ENCODE peak calls at places on chromosomes 3 and 15, in four cellular contexts. One of them, this sample, is unnamed.

GRCh38 chr3:64766463-64766862 is 78.7 kb upstream of the ADAMTS9 start:
- ATAC-seq in HepG2: no peak
- ATAC-seq in upper lobe of left lung: no peak
- ATAC-seq in GM12878: no peak
- ATAC-seq in this sample: no peak

GRCh38 chr3:151379083-151379734 is 5.3 kb downstream of the P2RY12 start:
- ATAC-seq in HepG2: peak
- ATAC-seq in GM12878: peak
- ATAC-seq in upper lobe of left lung: no peak
- ATAC-seq in this sample: no peak

GRCh38 chr3:128573160-128573559 is 77.5 kb downstream of the RPN1 start:
- ATAC-seq in upper lobe of left lung: no peak
- ATAC-seq in HepG2: no peak
- ATAC-seq in GM12878: no peak
- ATAC-seq in this sample: no peak

GRCh38 chr15:69668963-69669362 is 216.3 kb downstream of the RPLP1 start:
- ATAC-seq in HepG2: no peak
- ATAC-seq in upper lobe of left lung: no peak
- ATAC-seq in GM12878: peak
- ATAC-seq in this sample: no peak

GRCh38 chr3:137304313-137305056 is 346.7 kb downstream of the IL20RB start:
- ATAC-seq in HepG2: no peak
- ATAC-seq in GM12878: no peak
- ATAC-seq in upper lobe of left lung: no peak
- ATAC-seq in this sample: no peak

GRCh38 chr15:74795961-74796625 is 14.2 kb downstream of the CSK start:
- ATAC-seq in GM12878: no peak
- ATAC-seq in HepG2: no peak
- ATAC-seq in upper lobe of left lung: no peak
- ATAC-seq in this sample: no peak

GRCh38 chr3:56131976-56132590 is 336.2 kb downstream of the ERC2 start:
- ATAC-seq in HepG2: no peak
- ATAC-seq in GM12878: no peak
- ATAC-seq in upper lobe of left lung: peak
- ATAC-seq in this sample: peak

GRCh38 chr15:96331942-96332853 is 1.7 kb downstream of the NR2F2 start:
- ATAC-seq in upper lobe of left lung: peak
- ATAC-seq in GM12878: no peak
- ATAC-seq in HepG2: peak
- ATAC-seq in this sample: no peak

GRCh38 chr3:71690222-71690821 is 34.9 kb downstream of the EIF4E3 start:
- ATAC-seq in GM12878: no peak
- ATAC-seq in upper lobe of left lung: peak
- ATAC-seq in HepG2: no peak
- ATAC-seq in this sample: peak

GRCh38 chr3:59895972-59896371 is 846.1 kb upstream of the CFAP20DC start:
- ATAC-seq in HepG2: no peak
- ATAC-seq in GM12878: no peak
- ATAC-seq in upper lobe of left lung: no peak
- ATAC-seq in this sample: no peak

GRCh38 chr15:73926191-73927002 is at the start of gene LOXL1:
- ATAC-seq in HepG2: peak
- ATAC-seq in GM12878: no peak
- ATAC-seq in upper lobe of left lung: peak
- ATAC-seq in this sample: peak

GRCh38 chr15:65990298-65990981 is 121.1 kb downstream of the RAB11A start:
- ATAC-seq in GM12878: no peak
- ATAC-seq in upper lobe of left lung: no peak
- ATAC-seq in HepG2: no peak
- ATAC-seq in this sample: no peak

GRCh38 chr15:49331951-49332350 is 91.1 kb upstream of the FGF7 start:
- ATAC-seq in HepG2: no peak
- ATAC-seq in GM12878: no peak
- ATAC-seq in upper lobe of left lung: no peak
- ATAC-seq in this sample: no peak

GRCh38 chr15:86317379-86317745 is 237.7 kb downstream of the AGBL1 start:
- ATAC-seq in HepG2: no peak
- ATAC-seq in GM12878: no peak
- ATAC-seq in upper lobe of left lung: peak
- ATAC-seq in this sample: peak

GRCh38 chr3:45306406-45307008 is 80.4 kb upstream of the TMEM158 start:
- ATAC-seq in GM12878: no peak
- ATAC-seq in upper lobe of left lung: peak
- ATAC-seq in HepG2: no peak
- ATAC-seq in this sample: no peak

GRCh38 chr3:47225310-47225906 is 57.2 kb downstream of the KIF9 start:
- ATAC-seq in HepG2: no peak
- ATAC-seq in upper lobe of left lung: peak
- ATAC-seq in GM12878: peak
- ATAC-seq in this sample: no peak

GRCh38 chr3:95387242-95388021 is 1324.6 kb downstream of the NSUN3 start:
- ATAC-seq in upper lobe of left lung: no peak
- ATAC-seq in HepG2: no peak
- ATAC-seq in GM12878: peak
- ATAC-seq in this sample: no peak

GRCh38 chr15:63708141-63708772 is 111.1 kb downstream of the FBXL22 start:
- ATAC-seq in HepG2: no peak
- ATAC-seq in GM12878: no peak
- ATAC-seq in upper lobe of left lung: no peak
- ATAC-seq in this sample: no peak

GRCh38 chr3:18732474-18732873 is 307.3 kb upstream of the SATB1 start:
- ATAC-seq in HepG2: no peak
- ATAC-seq in GM12878: no peak
- ATAC-seq in upper lobe of left lung: no peak
- ATAC-seq in this sample: no peak

GRCh38 chr15:66679657-66680108 is 22.4 kb upstream of the SMAD6 start:
- ATAC-seq in HepG2: peak
- ATAC-seq in upper lobe of left lung: no peak
- ATAC-seq in GM12878: no peak
- ATAC-seq in this sample: no peak

GRCh38 chr3:157868168-157868567 is 238.1 kb downstream of the SHOX2 start:
- ATAC-seq in GM12878: no peak
- ATAC-seq in HepG2: no peak
- ATAC-seq in upper lobe of left lung: peak
- ATAC-seq in this sample: peak

GRCh38 chr15:50426428-50426827 is 2.2 kb downstream of the USP8 start:
- ATAC-seq in HepG2: no peak
- ATAC-seq in upper lobe of left lung: no peak
- ATAC-seq in GM12878: no peak
- ATAC-seq in this sample: no peak

GRCh38 chr3:67012564-67012963 is 14.5 kb downstream of the KBTBD8 start:
- ATAC-seq in upper lobe of left lung: no peak
- ATAC-seq in HepG2: no peak
- ATAC-seq in GM12878: no peak
- ATAC-seq in this sample: no peak

GRCh38 chr3:67015702-67016500 is 17.8 kb downstream of the KBTBD8 start:
- ATAC-seq in upper lobe of left lung: no peak
- ATAC-seq in HepG2: no peak
- ATAC-seq in GM12878: peak
- ATAC-seq in this sample: no peak

GRCh38 chr3:67009716-67010115 is 11.6 kb downstream of the KBTBD8 start:
- ATAC-seq in upper lobe of left lung: no peak
- ATAC-seq in HepG2: no peak
- ATAC-seq in GM12878: no peak
- ATAC-seq in this sample: no peak

GRCh38 chr3:67008388-67008787 is 10.3 kb downstream of the KBTBD8 start:
- ATAC-seq in GM12878: no peak
- ATAC-seq in HepG2: no peak
- ATAC-seq in upper lobe of left lung: no peak
- ATAC-seq in this sample: no peak

GRCh38 chr3:67011414-67012131 is 13.5 kb downstream of the KBTBD8 start:
- ATAC-seq in GM12878: no peak
- ATAC-seq in HepG2: no peak
- ATAC-seq in upper lobe of left lung: no peak
- ATAC-seq in this sample: no peak
- TF ChIP-seq EP300 in GM12878: no peak
- TF ChIP-seq EP300 in HepG2: no peak
- TF ChIP-seq EP300 in upper lobe of left lung: no peak
- TF ChIP-seq EP300 in this sample: no peak

GRCh38 chr15:68608206-68608843 is 29.5 kb downstream of the CORO2B start:
- ATAC-seq in upper lobe of left lung: peak
- ATAC-seq in GM12878: no peak
- ATAC-seq in HepG2: no peak
- ATAC-seq in this sample: peak
- TF ChIP-seq EP300 in upper lobe of left lung: peak
- TF ChIP-seq EP300 in GM12878: no peak
- TF ChIP-seq EP300 in HepG2: no peak
- TF ChIP-seq EP300 in this sample: no peak

GRCh38 chr15:57329582-57330367 is 46.5 kb upstream of the CGNL1 start:
- ATAC-seq in upper lobe of left lung: no peak
- ATAC-seq in GM12878: no peak
- ATAC-seq in HepG2: peak
- ATAC-seq in this sample: no peak
- TF ChIP-seq EP300 in upper lobe of left lung: no peak
- TF ChIP-seq EP300 in GM12878: no peak
- TF ChIP-seq EP300 in HepG2: no peak
- TF ChIP-seq EP300 in this sample: no peak

GRCh38 chr3:189275852-189276251 is 104.1 kb downstream of the TPRG1 start:
- ATAC-seq in GM12878: no peak
- ATAC-seq in upper lobe of left lung: no peak
- ATAC-seq in HepG2: no peak
- ATAC-seq in this sample: no peak
- TF ChIP-seq EP300 in GM12878: no peak
- TF ChIP-seq EP300 in upper lobe of left lung: no peak
- TF ChIP-seq EP300 in HepG2: no peak
- TF ChIP-seq EP300 in this sample: no peak

GRCh38 chr3:117398166-117398954 is 688.8 kb downstream of the TUSC7 start:
- ATAC-seq in upper lobe of left lung: no peak
- ATAC-seq in HepG2: no peak
- ATAC-seq in GM12878: no peak
- ATAC-seq in this sample: no peak
- TF ChIP-seq EP300 in upper lobe of left lung: no peak
- TF ChIP-seq EP300 in HepG2: no peak
- TF ChIP-seq EP300 in GM12878: no peak
- TF ChIP-seq EP300 in this sample: no peak

GRCh38 chr3:170321326-170322034 is 36.0 kb upstream of the SKIL start:
- ATAC-seq in GM12878: no peak
- ATAC-seq in HepG2: no peak
- ATAC-seq in upper lobe of left lung: no peak
- ATAC-seq in this sample: no peak

GRCh38 chr3:170322501-170323328 is 34.8 kb upstream of the SKIL start:
- ATAC-seq in HepG2: no peak
- ATAC-seq in upper lobe of left lung: no peak
- ATAC-seq in GM12878: no peak
- ATAC-seq in this sample: no peak

GRCh38 chr3:170323371-170323770 is 34.1 kb upstream of the SKIL start:
- ATAC-seq in GM12878: no peak
- ATAC-seq in HepG2: peak
- ATAC-seq in upper lobe of left lung: no peak
- ATAC-seq in this sample: no peak

GRCh38 chr3:170317954-170318353 is 39.6 kb upstream of the SKIL start:
- ATAC-seq in HepG2: no peak
- ATAC-seq in upper lobe of left lung: no peak
- ATAC-seq in GM12878: no peak
- ATAC-seq in this sample: no peak

DNA sequence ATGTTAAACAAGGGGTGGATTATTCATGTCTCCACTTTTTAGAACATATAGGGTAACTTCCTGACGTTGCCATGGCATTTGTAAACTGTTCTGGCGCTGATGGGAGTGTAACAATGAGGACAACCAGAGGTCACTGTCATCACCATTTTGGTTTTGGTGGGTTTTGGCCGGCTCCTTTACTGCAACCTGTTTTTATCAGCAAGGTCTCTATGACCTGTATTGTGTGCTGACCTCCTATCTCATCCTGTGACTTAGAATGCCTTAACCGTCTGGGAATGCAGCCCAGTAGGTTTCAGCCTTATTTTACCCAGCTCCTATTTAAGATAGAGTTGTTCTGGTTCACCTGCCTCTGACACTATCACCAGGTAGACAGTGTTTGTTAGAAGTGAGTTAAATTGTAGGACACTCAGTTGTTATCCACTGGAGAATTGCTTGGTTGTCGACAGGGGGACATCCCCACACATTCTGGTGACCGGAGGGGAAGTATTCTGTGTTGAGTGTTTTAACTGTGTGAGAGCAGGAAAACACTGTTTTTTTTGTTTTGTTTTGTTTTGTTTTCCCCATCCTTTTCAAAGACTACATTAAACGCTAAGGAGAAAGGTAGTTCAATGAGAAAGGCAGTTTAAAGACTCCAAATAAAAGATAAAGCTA is 36.9 kb upstream of the SKIL start:
- ATAC-seq in HepG2: no peak
- ATAC-seq in upper lobe of left lung: no peak
- ATAC-seq in GM12878: no peak
- ATAC-seq in this sample: no peak
- TF ChIP-seq EP300 in HepG2: no peak
- TF ChIP-seq EP300 in upper lobe of left lung: no peak
- TF ChIP-seq EP300 in GM12878: no peak
- TF ChIP-seq EP300 in this sample: no peak

This sample was measured in gastroesophageal sphincter.